ENCODE peak calls at places on chromosomes 1 and 21, in eight cellular contexts. One of them, this sample, is unnamed.

GRCh38 chr1:244242446-244242845 is 191.4 kb downstream of the ZBTB18 start:
- DNase-seq in transverse colon: no peak
- DNase-seq in fibroblast of villous mesenchyme: no peak
- DNase-seq in SJCRH30: no peak
- DNase-seq in fibroblast of lung: peak
- DNase-seq in lower lobe of right lung: no peak
- DNase-seq in fibroblast of mammary gland: no peak
- DNase-seq in lower leg skin: peak
- DNase-seq in this sample: no peak

GRCh38 chr1:11873954-11874562 is 15.3 kb upstream of the NPPB start:
- DNase-seq in transverse colon: no peak
- DNase-seq in fibroblast of villous mesenchyme: no peak
- DNase-seq in SJCRH30: no peak
- DNase-seq in fibroblast of lung: no peak
- DNase-seq in lower lobe of right lung: no peak
- DNase-seq in fibroblast of mammary gland: no peak
- DNase-seq in lower leg skin: no peak
- DNase-seq in this sample: no peak

GRCh38 chr1:172662464-172663109 is 3.7 kb downstream of the FASLG start:
- DNase-seq in transverse colon: peak
- DNase-seq in fibroblast of villous mesenchyme: peak
- DNase-seq in SJCRH30: peak
- DNase-seq in fibroblast of lung: peak
- DNase-seq in lower lobe of right lung: peak
- DNase-seq in fibroblast of mammary gland: peak
- DNase-seq in lower leg skin: peak
- DNase-seq in this sample: no peak

GRCh38 chr1:112575154-112575804 is 43.7 kb downstream of the ST7L start:
- DNase-seq in transverse colon: no peak
- DNase-seq in fibroblast of villous mesenchyme: peak
- DNase-seq in SJCRH30: peak
- DNase-seq in fibroblast of lung: peak
- DNase-seq in lower lobe of right lung: no peak
- DNase-seq in fibroblast of mammary gland: peak
- DNase-seq in lower leg skin: no peak
- DNase-seq in this sample: peak

GRCh38 chr1:111446967-111447892 is 1.8 kb downstream of the WDR77 start:
- DNase-seq in transverse colon: no peak
- DNase-seq in fibroblast of villous mesenchyme: no peak
- DNase-seq in SJCRH30: no peak
- DNase-seq in fibroblast of lung: no peak
- DNase-seq in lower lobe of right lung: no peak
- DNase-seq in fibroblast of mammary gland: no peak
- DNase-seq in lower leg skin: no peak
- DNase-seq in this sample: no peak

GRCh38 chr1:42962641-42963377 is 4.1 kb upstream of the SLC2A1 start:
- DNase-seq in transverse colon: no peak
- DNase-seq in fibroblast of villous mesenchyme: peak
- DNase-seq in SJCRH30: peak
- DNase-seq in fibroblast of lung: peak
- DNase-seq in lower lobe of right lung: no peak
- DNase-seq in fibroblast of mammary gland: peak
- DNase-seq in lower leg skin: peak
- DNase-seq in this sample: peak

GRCh38 chr21:16572032-16572431 is 842.2 kb downstream of the USP25 start:
- DNase-seq in transverse colon: no peak
- DNase-seq in fibroblast of villous mesenchyme: no peak
- DNase-seq in SJCRH30: no peak
- DNase-seq in fibroblast of lung: peak
- DNase-seq in lower lobe of right lung: no peak
- DNase-seq in fibroblast of mammary gland: peak
- DNase-seq in lower leg skin: no peak
- DNase-seq in this sample: no peak

GRCh38 chr1:228664399-228664914 is 70.8 kb upstream of the RHOU start:
- DNase-seq in transverse colon: peak
- DNase-seq in fibroblast of villous mesenchyme: peak
- DNase-seq in SJCRH30: peak
- DNase-seq in fibroblast of lung: peak
- DNase-seq in lower lobe of right lung: peak
- DNase-seq in fibroblast of mammary gland: peak
- DNase-seq in lower leg skin: peak
- DNase-seq in this sample: peak

GRCh38 chr1:222048030-222048632 is 306.2 kb upstream of the DUSP10 start:
- DNase-seq in transverse colon: no peak
- DNase-seq in fibroblast of villous mesenchyme: peak
- DNase-seq in SJCRH30: peak
- DNase-seq in fibroblast of lung: peak
- DNase-seq in lower lobe of right lung: no peak
- DNase-seq in fibroblast of mammary gland: peak
- DNase-seq in lower leg skin: no peak
- DNase-seq in this sample: no peak

GRCh38 chr1:21072721-21073120 is 104.0 kb downstream of the EIF4G3 start:
- DNase-seq in transverse colon: no peak
- DNase-seq in fibroblast of villous mesenchyme: no peak
- DNase-seq in SJCRH30: no peak
- DNase-seq in fibroblast of lung: peak
- DNase-seq in lower lobe of right lung: no peak
- DNase-seq in fibroblast of mammary gland: peak
- DNase-seq in lower leg skin: no peak
- DNase-seq in this sample: no peak

GRCh38 chr1:164726235-164726634 is 167.3 kb downstream of the PBX1 start:
- DNase-seq in transverse colon: no peak
- DNase-seq in fibroblast of villous mesenchyme: peak
- DNase-seq in SJCRH30: no peak
- DNase-seq in fibroblast of lung: peak
- DNase-seq in lower lobe of right lung: no peak
- DNase-seq in fibroblast of mammary gland: peak
- DNase-seq in lower leg skin: no peak
- DNase-seq in this sample: no peak

GRCh38 chr1:42176902-42177519 is 12.5 kb upstream of the GUCA2A start:
- DNase-seq in transverse colon: no peak
- DNase-seq in fibroblast of villous mesenchyme: peak
- DNase-seq in SJCRH30: peak
- DNase-seq in fibroblast of lung: peak
- DNase-seq in lower lobe of right lung: no peak
- DNase-seq in fibroblast of mammary gland: peak
- DNase-seq in lower leg skin: no peak
- DNase-seq in this sample: no peak

GRCh38 chr1:82589588-82589987 is 788.9 kb downstream of the ADGRL2 start:
- DNase-seq in transverse colon: no peak
- DNase-seq in fibroblast of villous mesenchyme: no peak
- DNase-seq in SJCRH30: no peak
- DNase-seq in fibroblast of lung: no peak
- DNase-seq in lower lobe of right lung: no peak
- DNase-seq in fibroblast of mammary gland: no peak
- DNase-seq in lower leg skin: no peak
- DNase-seq in this sample: no peak

GRCh38 chr1:245777752-245778151 is 623.0 kb downstream of the KIF26B start:
- DNase-seq in transverse colon: no peak
- DNase-seq in fibroblast of villous mesenchyme: no peak
- DNase-seq in SJCRH30: no peak
- DNase-seq in fibroblast of lung: no peak
- DNase-seq in lower lobe of right lung: no peak
- DNase-seq in fibroblast of mammary gland: no peak
- DNase-seq in lower leg skin: no peak
- DNase-seq in this sample: no peak

GRCh38 chr1:83626603-83627002 is 372.3 kb downstream of the TTLL7 start:
- DNase-seq in transverse colon: no peak
- DNase-seq in fibroblast of villous mesenchyme: no peak
- DNase-seq in SJCRH30: peak
- DNase-seq in fibroblast of lung: no peak
- DNase-seq in lower lobe of right lung: no peak
- DNase-seq in fibroblast of mammary gland: no peak
- DNase-seq in lower leg skin: no peak
- DNase-seq in this sample: no peak

GRCh38 chr21:33880626-33881025 is 35.0 kb downstream of the ATP5PO start:
- DNase-seq in transverse colon: no peak
- DNase-seq in fibroblast of villous mesenchyme: no peak
- DNase-seq in SJCRH30: no peak
- DNase-seq in fibroblast of lung: no peak
- DNase-seq in lower lobe of right lung: no peak
- DNase-seq in fibroblast of mammary gland: no peak
- DNase-seq in lower leg skin: no peak
- DNase-seq in this sample: no peak

GRCh38 chr21:33881689-33882440 is 33.7 kb downstream of the ATP5PO start:
- DNase-seq in transverse colon: no peak
- DNase-seq in fibroblast of villous mesenchyme: no peak
- DNase-seq in SJCRH30: no peak
- DNase-seq in fibroblast of lung: no peak
- DNase-seq in lower lobe of right lung: no peak
- DNase-seq in fibroblast of mammary gland: no peak
- DNase-seq in lower leg skin: no peak
- DNase-seq in this sample: no peak

GRCh38 chr21:33886316-33886715 is 29.3 kb downstream of the ATP5PO start:
- DNase-seq in transverse colon: no peak
- DNase-seq in fibroblast of villous mesenchyme: no peak
- DNase-seq in SJCRH30: no peak
- DNase-seq in fibroblast of lung: no peak
- DNase-seq in lower lobe of right lung: no peak
- DNase-seq in fibroblast of mammary gland: no peak
- DNase-seq in lower leg skin: no peak
- DNase-seq in this sample: no peak

GRCh38 chr21:33884361-33885157 is 31.0 kb downstream of the ATP5PO start:
- DNase-seq in transverse colon: no peak
- DNase-seq in fibroblast of villous mesenchyme: peak
- DNase-seq in SJCRH30: peak
- DNase-seq in fibroblast of lung: peak
- DNase-seq in lower lobe of right lung: no peak
- DNase-seq in fibroblast of mammary gland: peak
- DNase-seq in lower leg skin: no peak
- DNase-seq in this sample: no peak

GRCh38 chr21:33885158-33885514 is 30.5 kb downstream of the ATP5PO start:
- DNase-seq in transverse colon: no peak
- DNase-seq in fibroblast of villous mesenchyme: no peak
- DNase-seq in SJCRH30: no peak
- DNase-seq in fibroblast of lung: no peak
- DNase-seq in lower lobe of right lung: no peak
- DNase-seq in fibroblast of mammary gland: no peak
- DNase-seq in lower leg skin: no peak
- DNase-seq in this sample: no peak
- H3K4me3 ChIP-seq in transverse colon: no peak
- H3K4me3 ChIP-seq in fibroblast of villous mesenchyme: no peak
- H3K4me3 ChIP-seq in SJCRH30: no peak
- H3K4me3 ChIP-seq in fibroblast of lung: no peak
- H3K4me3 ChIP-seq in lower lobe of right lung: no peak
- H3K4me3 ChIP-seq in fibroblast of mammary gland: no peak
- H3K4me3 ChIP-seq in lower leg skin: no peak
- H3K4me3 ChIP-seq in this sample: no peak

DNA sequence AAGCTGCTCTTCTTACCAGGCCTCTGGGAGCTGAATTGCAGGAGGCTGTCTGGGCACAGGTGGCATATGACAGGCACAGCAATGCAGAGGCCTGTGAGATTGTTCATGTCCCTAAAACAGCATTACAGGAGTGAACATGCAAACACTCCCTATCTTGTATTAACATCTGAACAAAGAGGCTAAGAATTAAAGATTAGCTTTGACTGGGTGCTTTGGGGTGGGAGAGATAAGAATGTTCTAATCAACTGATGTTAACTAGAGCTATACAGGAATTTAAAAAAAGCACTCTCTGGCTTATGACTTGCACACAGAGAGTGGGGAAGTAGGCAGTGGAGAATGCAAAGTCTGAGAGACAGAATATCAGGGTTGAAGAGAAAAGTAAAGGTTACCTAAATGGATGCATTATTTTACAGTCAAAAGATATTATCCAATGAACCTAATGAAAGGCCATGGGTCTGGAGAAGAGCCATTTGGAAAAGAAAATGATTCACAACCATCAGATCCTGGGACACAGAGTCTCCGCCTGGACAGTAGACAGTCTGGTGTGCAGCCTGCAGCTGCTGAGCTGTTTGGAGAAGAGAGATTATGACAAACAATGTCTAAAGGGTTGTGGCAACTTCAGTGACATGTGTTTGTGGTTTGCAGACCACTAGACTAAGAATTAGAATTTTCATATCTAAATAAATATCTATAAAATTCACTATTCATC is 20.2 kb downstream of the DPT start:
- DNase-seq in transverse colon: no peak
- DNase-seq in fibroblast of villous mesenchyme: no peak
- DNase-seq in SJCRH30: peak
- DNase-seq in fibroblast of lung: no peak
- DNase-seq in lower lobe of right lung: no peak
- DNase-seq in fibroblast of mammary gland: no peak
- DNase-seq in lower leg skin: no peak
- DNase-seq in this sample: peak
- H3K4me3 ChIP-seq in transverse colon: no peak
- H3K4me3 ChIP-seq in fibroblast of villous mesenchyme: no peak
- H3K4me3 ChIP-seq in SJCRH30: peak
- H3K4me3 ChIP-seq in fibroblast of lung: no peak
- H3K4me3 ChIP-seq in lower lobe of right lung: no peak
- H3K4me3 ChIP-seq in fibroblast of mammary gland: no peak
- H3K4me3 ChIP-seq in lower leg skin: no peak
- H3K4me3 ChIP-seq in this sample: peak

DNA sequence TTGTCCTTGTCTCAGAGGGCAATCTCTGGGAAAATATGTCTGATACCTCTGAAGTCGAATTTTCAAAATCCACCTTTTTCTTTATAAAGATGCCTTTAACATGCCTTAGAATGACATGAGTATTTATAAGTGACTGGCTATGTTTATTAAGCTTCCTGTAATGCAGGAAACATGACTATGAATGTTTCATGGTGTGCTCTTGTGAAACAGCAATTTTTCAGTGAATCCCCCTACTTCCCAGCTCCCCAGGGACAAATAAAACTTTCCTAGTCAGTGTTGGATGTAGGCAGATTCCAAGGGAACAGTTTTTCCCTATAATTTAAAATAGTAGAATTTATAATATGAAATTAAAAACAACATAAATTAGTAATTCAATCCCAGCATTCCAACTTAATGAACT is 437.0 kb downstream of the LMO4 start:
- DNase-seq in transverse colon: no peak
- DNase-seq in fibroblast of villous mesenchyme: peak
- DNase-seq in SJCRH30: no peak
- DNase-seq in fibroblast of lung: no peak
- DNase-seq in lower lobe of right lung: no peak
- DNase-seq in fibroblast of mammary gland: peak
- DNase-seq in lower leg skin: no peak
- DNase-seq in this sample: no peak
- H3K4me3 ChIP-seq in transverse colon: no peak
- H3K4me3 ChIP-seq in fibroblast of villous mesenchyme: no peak
- H3K4me3 ChIP-seq in SJCRH30: no peak
- H3K4me3 ChIP-seq in fibroblast of lung: no peak
- H3K4me3 ChIP-seq in lower lobe of right lung: no peak
- H3K4me3 ChIP-seq in fibroblast of mammary gland: no peak
- H3K4me3 ChIP-seq in lower leg skin: no peak
- H3K4me3 ChIP-seq in this sample: no peak

DNA sequence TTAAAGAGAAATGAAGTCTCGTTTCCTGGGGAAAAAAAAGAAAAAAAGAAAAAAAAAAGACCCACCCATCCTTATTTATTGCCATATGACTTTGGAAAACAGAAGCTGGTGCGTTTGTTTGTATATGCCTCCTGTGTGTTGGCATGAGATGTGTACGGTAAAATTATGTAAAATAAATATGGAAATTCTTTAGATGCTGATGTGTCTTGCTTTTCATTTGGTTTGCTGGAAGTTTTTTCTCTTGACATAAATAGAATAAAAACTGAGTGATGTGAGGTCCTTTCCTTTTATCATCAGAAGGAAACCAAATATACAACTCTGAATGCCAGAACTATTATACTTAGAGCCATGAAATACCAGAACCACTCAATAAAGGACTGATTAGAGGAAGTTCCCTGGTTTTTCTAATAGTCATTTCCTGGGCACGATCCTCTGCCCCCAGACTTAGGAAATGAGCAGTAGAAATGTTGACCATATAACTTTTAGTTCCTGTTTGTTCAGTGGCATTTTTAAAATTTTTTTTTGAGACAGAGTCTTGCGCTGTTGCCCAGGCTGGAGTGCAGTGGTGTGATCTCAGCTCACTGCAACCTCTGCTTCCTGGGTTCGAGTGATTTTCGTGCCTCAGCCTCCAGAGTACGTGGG is 48.8 kb downstream of the LHX4 start:
- DNase-seq in transverse colon: no peak
- DNase-seq in fibroblast of villous mesenchyme: no peak
- DNase-seq in SJCRH30: no peak
- DNase-seq in fibroblast of lung: no peak
- DNase-seq in lower lobe of right lung: no peak
- DNase-seq in fibroblast of mammary gland: no peak
- DNase-seq in lower leg skin: no peak
- DNase-seq in this sample: no peak
- H3K4me3 ChIP-seq in transverse colon: no peak
- H3K4me3 ChIP-seq in fibroblast of villous mesenchyme: no peak
- H3K4me3 ChIP-seq in SJCRH30: no peak
- H3K4me3 ChIP-seq in fibroblast of lung: no peak
- H3K4me3 ChIP-seq in lower lobe of right lung: no peak
- H3K4me3 ChIP-seq in fibroblast of mammary gland: no peak
- H3K4me3 ChIP-seq in lower leg skin: no peak
- H3K4me3 ChIP-seq in this sample: no peak

This sample was measured in BE2C.